ENCODE peak calls at places on chromosomes 4 and X, in four cellular contexts. C, M, D and K are unnamed samples.

GRCh38 chr4:173765731-173766130 is 235.7 kb upstream of the HAND2 start:
- DNase-seq in C (no peak), M (no peak), D (no peak), K (no peak)

GRCh38 chrX:6386837-6387236 is 148.1 kb downstream of the VCX3A start:
- DNase-seq in C (no peak), M (no peak), D (no peak), K (no peak)

GRCh38 chr4:125389713-125390112 is 75.0 kb downstream of the FAT4 start:
- DNase-seq in C (peak), M (peak), D (no peak), K (no peak)

GRCh38 chrX:140817943-140818342 is 108.4 kb downstream of the LINC00632 start:
- DNase-seq in C (peak), M (peak), D (peak), K (no peak)

GRCh38 chr4:131046821-131047220 is 1950.9 kb downstream of the C4orf33 start:
- DNase-seq in C (no peak), M (no peak), D (no peak), K (no peak)

GRCh38 chrX:20742106-20742505 is 475.4 kb upstream of the RPS6KA3 start:
- DNase-seq in C (no peak), M (no peak), D (no peak), K (no peak)

GRCh38 chrX:25544641-25545040 is 528.9 kb upstream of the ARX start:
- DNase-seq in C (no peak), M (peak), D (no peak), K (no peak)

GRCh38 chrX:69014200-69014599 is 151.1 kb downstream of the PJA1 start:
- DNase-seq in C (no peak), M (peak), D (no peak), K (no peak)

GRCh38 chr4:152063301-152064235 is 302.8 kb upstream of the GATB start:
- DNase-seq in C (no peak), M (no peak), D (no peak), K (no peak)

GRCh38 chr4:55635282-55635681 is 816 bp downstream of the NMU start:
- DNase-seq in C (no peak), M (no peak), D (no peak), K (no peak)

GRCh38 chr4:177461606-177462005 is 19.4 kb upstream of the AGA start:
- DNase-seq in C (no peak), M (peak), D (no peak), K (no peak)

GRCh38 chr4:65552071-65552470 is 118.2 kb downstream of the EPHA5 start:
- DNase-seq in C (no peak), M (no peak), D (no peak), K (no peak)

GRCh38 chr4:1476140-1476513 is 69.9 kb upstream of the NKX1-1 start:
- DNase-seq in C (no peak), M (no peak), D (no peak), K (no peak)

GRCh38 chrX:130834830-130835229 is 68.2 kb downstream of the ENOX2 start:
- DNase-seq in C (no peak), M (no peak), D (no peak), K (no peak)

GRCh38 chrX:147494365-147494764 is 417.4 kb upstream of the FMR1 start:
- DNase-seq in C (no peak), M (no peak), D (no peak), K (no peak)

GRCh38 chr4:104751468-104751867 is 256.8 kb upstream of the CXXC4 start:
- DNase-seq in C (no peak), M (no peak), D (no peak), K (no peak)

GRCh38 chrX:153465691-153466380 is 4.5 kb downstream of the HAUS7 start:
- DNase-seq in C (no peak), M (no peak), D (no peak), K (no peak)

GRCh38 chr4:80767944-80768343 is 262.6 kb upstream of the BMP3 start:
- DNase-seq in C (peak), M (no peak), D (no peak), K (no peak)

GRCh38 chr4:142777045-142777743 is 68.9 kb downstream of the INPP4B start:
- DNase-seq in C (no peak), M (no peak), D (no peak), K (no peak)

GRCh38 chr4:92599044-92599443 is 295.3 kb downstream of the GRID2 start:
- DNase-seq in C (no peak), M (peak), D (no peak), K (no peak)

GRCh38 chr4:3708103-3708510 is 58.1 kb upstream of the ADRA2C start:
- DNase-seq in C (peak), M (peak), D (no peak), K (peak)

GRCh38 chr4:76090241-76090691 is 15.8 kb downstream of the ART3 start:
- DNase-seq in C (peak), M (peak), D (no peak), K (peak)

GRCh38 chrX:40303256-40304077 is 205.7 kb upstream of the BCOR start:
- DNase-seq in C (no peak), M (no peak), D (peak), K (no peak)

DNA sequence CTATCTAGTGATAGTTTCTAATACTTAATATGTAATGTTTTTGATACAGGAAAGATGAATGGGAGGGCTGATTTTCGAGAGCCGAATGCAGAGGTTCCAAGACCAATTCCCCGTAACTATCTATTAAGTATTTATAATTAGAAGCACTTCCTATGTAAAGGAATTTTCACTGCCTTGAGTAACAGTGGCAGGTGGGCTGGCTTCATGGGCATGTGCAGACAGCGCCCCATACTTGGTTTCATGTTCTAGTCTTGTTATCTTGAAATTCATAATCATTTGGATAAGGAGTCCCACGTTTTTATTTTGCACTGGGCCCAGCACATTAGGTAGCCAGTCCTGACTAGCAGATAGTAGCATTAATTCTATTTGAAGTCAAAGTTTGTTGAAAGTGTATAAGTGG is 1.7 kb downstream of the OCIAD1 start:
- DNase-seq in C (no peak), M (no peak), D (no peak), K (no peak)
- H3K4me3 ChIP-seq in C (no peak), M (peak), D (peak), K (no peak)

DNA sequence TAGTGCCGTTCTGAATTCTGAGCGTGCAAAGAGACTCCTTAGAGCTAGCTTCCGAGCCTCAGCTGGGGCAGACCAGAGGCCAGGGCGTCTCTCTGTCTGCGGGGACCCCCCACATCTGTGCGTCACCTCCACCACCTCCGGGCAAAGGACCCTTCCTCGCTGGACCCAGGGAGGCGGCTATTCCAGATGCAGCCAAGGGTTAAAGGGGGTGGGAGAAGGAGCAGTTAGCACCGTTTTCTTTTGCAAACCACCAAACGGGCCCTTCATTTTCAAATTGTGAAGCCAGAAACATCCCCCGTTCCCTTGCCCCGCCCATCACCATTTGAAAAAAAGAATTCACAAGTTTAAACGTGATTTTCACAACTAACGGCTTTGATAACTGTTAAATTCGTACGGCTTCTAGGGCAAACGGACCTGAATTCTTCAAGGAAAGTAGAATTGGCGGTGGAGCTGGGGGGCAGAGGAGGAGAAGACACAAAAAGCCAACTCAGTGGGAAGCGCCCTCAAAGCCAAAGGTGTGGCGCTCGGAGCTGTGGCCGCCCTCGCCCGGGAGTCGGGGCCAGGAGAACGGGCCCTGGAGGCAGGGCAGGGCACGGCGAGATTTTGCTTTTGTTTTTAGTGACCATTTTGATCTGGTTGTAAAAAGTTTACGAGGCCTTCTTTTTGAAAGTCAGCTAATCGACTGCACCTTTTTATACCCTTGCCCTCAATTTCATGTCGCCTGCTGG is 3.3 kb upstream of the PDGFRA start:
- DNase-seq in C (no peak), M (peak), D (no peak), K (no peak)
- H3K4me3 ChIP-seq in C (peak), M (peak), D (no peak), K (peak)

GRCh38 chr4:4871267-4872147 is 12.0 kb downstream of the MSX1 start:
- DNase-seq in C (no peak), M (no peak), D (no peak), K (no peak)
- H3K4me3 ChIP-seq in C (no peak), M (no peak), D (no peak), K (no peak)

GRCh38 chr4:186724861-186725419 is 1.3 kb upstream of the FAT1 start:
- DNase-seq in C (no peak), M (peak), D (no peak), K (no peak)

GRCh38 chr4:186724048-186724860 is 598 bp upstream of the FAT1 start:
- DNase-seq in C (no peak), M (peak), D (no peak), K (peak)

GRCh38 chr4:186725422-186726149 is 1.9 kb upstream of the FAT1 start:
- DNase-seq in C (peak), M (peak), D (no peak), K (peak)

GRCh38 chr4:186722856-186723206 is 825 bp downstream of the FAT1 start:
- DNase-seq in C (no peak), M (no peak), D (no peak), K (no peak)

GRCh38 chr4:186723207-186724047 is at the start of gene FAT1:
- DNase-seq in C (no peak), M (peak), D (no peak), K (peak)
- H3K4me3 ChIP-seq in C (peak), M (peak), D (no peak), K (peak)

GRCh38 chrX:72181178-72182125 is at the start of gene PIN4:
- DNase-seq in C (peak), M (peak), D (peak), K (peak)

GRCh38 chrX:72180539-72180938 is 1.0 kb upstream of the PIN4 start:
- DNase-seq in C (no peak), M (peak), D (peak), K (no peak)

DNA sequence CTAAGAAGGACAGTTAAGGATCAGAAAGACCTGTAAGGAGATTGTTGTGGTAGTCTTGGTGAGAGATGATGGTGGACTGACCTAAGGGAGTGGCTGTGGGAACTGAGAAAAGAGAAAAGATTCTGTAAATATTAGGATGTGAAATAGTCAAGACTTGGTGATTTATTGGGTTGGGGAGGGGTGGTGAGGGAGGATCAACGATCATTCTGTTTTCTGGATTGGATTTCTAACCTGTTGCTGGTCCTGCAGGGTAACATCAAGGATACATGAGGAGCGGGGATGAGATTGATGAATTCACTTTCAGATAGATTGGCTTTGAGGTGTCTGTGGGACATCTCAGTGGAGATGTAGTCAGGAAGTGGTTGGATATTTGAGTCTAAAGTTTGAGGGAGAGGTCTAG is 1.4 kb downstream of the PIN4 start:
- DNase-seq in C (no peak), M (no peak), D (no peak), K (no peak)
- H3K4me3 ChIP-seq in C (no peak), M (no peak), D (peak), K (no peak)

GRCh38 chrX:41723821-41724220 is at the start of gene GPR82:
- DNase-seq in C (no peak), M (no peak), D (peak), K (no peak)
- H3K4me3 ChIP-seq in C (no peak), M (no peak), D (peak), K (no peak)

DNA sequence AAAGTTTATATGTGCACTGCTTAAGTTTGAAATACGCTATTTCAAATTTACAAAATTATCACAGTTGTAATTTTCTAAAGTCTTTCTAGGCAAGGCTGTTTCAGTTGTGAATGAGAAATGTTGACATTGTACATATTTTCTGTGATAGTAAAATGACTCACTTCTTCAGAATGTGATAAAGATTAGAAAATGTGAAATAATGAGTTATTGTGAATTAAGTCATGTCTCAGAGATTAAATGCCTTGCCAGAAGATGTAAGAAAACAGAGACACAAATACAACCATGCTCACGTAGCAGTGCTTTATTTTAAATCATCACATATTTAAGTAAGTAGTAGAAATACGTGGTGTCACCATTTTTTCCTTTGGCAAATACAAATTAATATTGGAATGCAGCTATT is 770 bp downstream of the CLCN4 start:
- DNase-seq in C (no peak), M (peak), D (no peak), K (no peak)
- H3K4me3 ChIP-seq in C (no peak), M (peak), D (peak), K (no peak)

GRCh38 chr4:11368701-11369115 is 60.0 kb downstream of the HS3ST1 start:
- DNase-seq in C (no peak), M (no peak), D (no peak), K (no peak)
- H3K4me3 ChIP-seq in C (no peak), M (no peak), D (no peak), K (no peak)

DNA sequence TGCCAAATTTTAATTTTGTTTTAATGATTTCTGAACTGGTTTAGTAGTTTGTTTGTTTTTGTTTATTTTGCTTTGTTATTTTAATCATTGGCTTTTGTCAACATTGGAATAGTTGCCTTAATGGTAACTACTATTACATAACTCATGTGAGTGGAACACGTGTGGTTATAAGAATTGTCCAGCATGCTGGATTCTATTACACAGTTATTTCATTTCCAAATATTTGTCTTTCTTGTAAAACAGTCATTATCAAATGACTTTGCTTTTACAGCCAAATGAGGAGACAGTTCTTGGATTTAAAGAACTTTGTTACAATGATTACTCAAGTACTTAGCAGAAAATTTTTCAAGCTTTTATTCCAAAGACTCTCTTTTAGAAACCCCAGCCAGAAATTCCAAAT is 516.1 kb upstream of the MAGEB2 start:
- DNase-seq in C (no peak), M (no peak), D (no peak), K (no peak)
- H3K4me3 ChIP-seq in C (no peak), M (no peak), D (no peak), K (no peak)

DNA sequence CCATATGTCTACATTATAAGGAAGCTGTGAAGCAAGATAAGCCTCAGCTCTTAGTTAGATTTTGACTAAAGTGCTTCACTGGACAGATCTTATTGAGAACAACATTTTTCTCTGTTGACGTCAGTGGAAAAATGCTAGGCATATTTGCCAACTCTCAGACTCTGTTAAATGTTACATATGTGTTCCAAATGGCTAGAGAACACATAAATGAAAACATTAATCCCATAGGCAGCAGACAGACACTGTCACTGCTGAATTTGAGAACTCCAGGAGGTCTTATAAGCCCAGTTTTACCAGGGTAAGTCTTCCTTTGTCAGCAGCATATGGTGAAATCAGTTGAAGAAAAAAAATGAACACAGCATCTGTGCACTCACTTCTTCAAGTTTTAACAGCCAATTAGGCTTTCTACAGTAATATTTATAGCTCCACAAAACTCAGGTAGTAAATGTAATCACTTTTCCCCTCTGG is 186.9 kb downstream of the CAMK2D start:
- DNase-seq in C (no peak), M (peak), D (peak), K (no peak)
- H3K4me3 ChIP-seq in C (no peak), M (no peak), D (peak), K (no peak)